ENCODE peak calls at places on chromosome 2, in four cellular contexts. One of them, this sample, is unnamed.

GRCh38 chr2:97669448-97669847 is at the start of gene C2orf92:
- ATAC-seq in activated CD8-positive, alpha-beta memory T cell treated with anti-CD3 and anti-CD28 coated beads, Interleukin-2, amount 10 ng/mL, durations not matched to agents 7 days and 5 days: no peak
- ATAC-seq in activated naive CD8-positive, alpha-beta T cell treated with anti-CD3 and anti-CD28 coated beads, Interleukin-2, amount 50 U/mL, for 24 hours: no peak
- ATAC-seq in T-cell: no peak
- ATAC-seq in this sample: peak

GRCh38 chr2:46494596-46494995 is 15.2 kb downstream of the TMEM247 start:
- ATAC-seq in activated naive CD8-positive, alpha-beta T cell treated with anti-CD3 and anti-CD28 coated beads, Interleukin-2, amount 50 U/mL, for 24 hours: no peak
- ATAC-seq in T-cell: no peak
- ATAC-seq in activated CD8-positive, alpha-beta memory T cell treated with anti-CD3 and anti-CD28 coated beads, Interleukin-2, amount 10 ng/mL, durations not matched to agents 7 days and 5 days: no peak
- ATAC-seq in this sample: no peak

GRCh38 chr2:31255911-31256571 is 22.1 kb downstream of the EHD3 start:
- ATAC-seq in T-cell: no peak
- ATAC-seq in activated naive CD8-positive, alpha-beta T cell treated with anti-CD3 and anti-CD28 coated beads, Interleukin-2, amount 50 U/mL, for 24 hours: peak
- ATAC-seq in activated CD8-positive, alpha-beta memory T cell treated with anti-CD3 and anti-CD28 coated beads, Interleukin-2, amount 10 ng/mL, durations not matched to agents 7 days and 5 days: no peak
- ATAC-seq in this sample: peak

GRCh38 chr2:207502799-207503198 is 27.0 kb upstream of the CREB1 start:
- ATAC-seq in activated naive CD8-positive, alpha-beta T cell treated with anti-CD3 and anti-CD28 coated beads, Interleukin-2, amount 50 U/mL, for 24 hours: no peak
- ATAC-seq in T-cell: no peak
- ATAC-seq in activated CD8-positive, alpha-beta memory T cell treated with anti-CD3 and anti-CD28 coated beads, Interleukin-2, amount 10 ng/mL, durations not matched to agents 7 days and 5 days: no peak
- ATAC-seq in this sample: peak

GRCh38 chr2:17661460-17661859 is 92.2 kb downstream of the SMC6 start:
- ATAC-seq in T-cell: no peak
- ATAC-seq in activated CD8-positive, alpha-beta memory T cell treated with anti-CD3 and anti-CD28 coated beads, Interleukin-2, amount 10 ng/mL, durations not matched to agents 7 days and 5 days: no peak
- ATAC-seq in activated naive CD8-positive, alpha-beta T cell treated with anti-CD3 and anti-CD28 coated beads, Interleukin-2, amount 50 U/mL, for 24 hours: no peak
- ATAC-seq in this sample: no peak

GRCh38 chr2:8324164-8324848 is 357.6 kb upstream of the ID2 start:
- ATAC-seq in activated CD8-positive, alpha-beta memory T cell treated with anti-CD3 and anti-CD28 coated beads, Interleukin-2, amount 10 ng/mL, durations not matched to agents 7 days and 5 days: peak
- ATAC-seq in activated naive CD8-positive, alpha-beta T cell treated with anti-CD3 and anti-CD28 coated beads, Interleukin-2, amount 50 U/mL, for 24 hours: peak
- ATAC-seq in T-cell: peak
- ATAC-seq in this sample: no peak

GRCh38 chr2:54543736-54544396 is 87.7 kb downstream of the SPTBN1 start:
- ATAC-seq in T-cell: no peak
- ATAC-seq in activated naive CD8-positive, alpha-beta T cell treated with anti-CD3 and anti-CD28 coated beads, Interleukin-2, amount 50 U/mL, for 24 hours: no peak
- ATAC-seq in activated CD8-positive, alpha-beta memory T cell treated with anti-CD3 and anti-CD28 coated beads, Interleukin-2, amount 10 ng/mL, durations not matched to agents 7 days and 5 days: no peak
- ATAC-seq in this sample: no peak

GRCh38 chr2:207865210-207865609 is 95.5 kb upstream of the FZD5 start:
- ATAC-seq in activated naive CD8-positive, alpha-beta T cell treated with anti-CD3 and anti-CD28 coated beads, Interleukin-2, amount 50 U/mL, for 24 hours: no peak
- ATAC-seq in activated CD8-positive, alpha-beta memory T cell treated with anti-CD3 and anti-CD28 coated beads, Interleukin-2, amount 10 ng/mL, durations not matched to agents 7 days and 5 days: no peak
- ATAC-seq in T-cell: no peak
- ATAC-seq in this sample: no peak

GRCh38 chr2:214069254-214069653 is 341.6 kb upstream of the VWC2L start:
- ATAC-seq in activated CD8-positive, alpha-beta memory T cell treated with anti-CD3 and anti-CD28 coated beads, Interleukin-2, amount 10 ng/mL, durations not matched to agents 7 days and 5 days: peak
- ATAC-seq in activated naive CD8-positive, alpha-beta T cell treated with anti-CD3 and anti-CD28 coated beads, Interleukin-2, amount 50 U/mL, for 24 hours: peak
- ATAC-seq in T-cell: no peak
- ATAC-seq in this sample: peak

GRCh38 chr2:85698880-85699254 is 4.7 kb downstream of the GNLY start:
- ATAC-seq in activated naive CD8-positive, alpha-beta T cell treated with anti-CD3 and anti-CD28 coated beads, Interleukin-2, amount 50 U/mL, for 24 hours: no peak
- ATAC-seq in T-cell: no peak
- ATAC-seq in activated CD8-positive, alpha-beta memory T cell treated with anti-CD3 and anti-CD28 coated beads, Interleukin-2, amount 10 ng/mL, durations not matched to agents 7 days and 5 days: no peak
- ATAC-seq in this sample: no peak

GRCh38 chr2:163157891-163158511 is 319.4 kb upstream of the KCNH7 start:
- ATAC-seq in activated CD8-positive, alpha-beta memory T cell treated with anti-CD3 and anti-CD28 coated beads, Interleukin-2, amount 10 ng/mL, durations not matched to agents 7 days and 5 days: no peak
- ATAC-seq in activated naive CD8-positive, alpha-beta T cell treated with anti-CD3 and anti-CD28 coated beads, Interleukin-2, amount 50 U/mL, for 24 hours: no peak
- ATAC-seq in T-cell: no peak
- ATAC-seq in this sample: no peak

GRCh38 chr2:71544919-71545571 is 91.7 kb downstream of the DYSF start:
- ATAC-seq in T-cell: no peak
- ATAC-seq in activated CD8-positive, alpha-beta memory T cell treated with anti-CD3 and anti-CD28 coated beads, Interleukin-2, amount 10 ng/mL, durations not matched to agents 7 days and 5 days: no peak
- ATAC-seq in activated naive CD8-positive, alpha-beta T cell treated with anti-CD3 and anti-CD28 coated beads, Interleukin-2, amount 50 U/mL, for 24 hours: no peak
- ATAC-seq in this sample: no peak

GRCh38 chr2:62485780-62486765 is 19.9 kb downstream of the TMEM17 start:
- ATAC-seq in activated naive CD8-positive, alpha-beta T cell treated with anti-CD3 and anti-CD28 coated beads, Interleukin-2, amount 50 U/mL, for 24 hours: no peak
- ATAC-seq in activated CD8-positive, alpha-beta memory T cell treated with anti-CD3 and anti-CD28 coated beads, Interleukin-2, amount 10 ng/mL, durations not matched to agents 7 days and 5 days: no peak
- ATAC-seq in T-cell: no peak
- ATAC-seq in this sample: no peak

GRCh38 chr2:121596221-121597080 is 52.8 kb downstream of the CLASP1 start:
- ATAC-seq in activated naive CD8-positive, alpha-beta T cell treated with anti-CD3 and anti-CD28 coated beads, Interleukin-2, amount 50 U/mL, for 24 hours: peak
- ATAC-seq in T-cell: peak
- ATAC-seq in activated CD8-positive, alpha-beta memory T cell treated with anti-CD3 and anti-CD28 coated beads, Interleukin-2, amount 10 ng/mL, durations not matched to agents 7 days and 5 days: peak
- ATAC-seq in this sample: peak

GRCh38 chr2:96530474-96531357 is 5.8 kb upstream of the ARID5A start:
- ATAC-seq in activated CD8-positive, alpha-beta memory T cell treated with anti-CD3 and anti-CD28 coated beads, Interleukin-2, amount 10 ng/mL, durations not matched to agents 7 days and 5 days: no peak
- ATAC-seq in T-cell: no peak
- ATAC-seq in activated naive CD8-positive, alpha-beta T cell treated with anti-CD3 and anti-CD28 coated beads, Interleukin-2, amount 50 U/mL, for 24 hours: no peak
- ATAC-seq in this sample: no peak

GRCh38 chr2:136612079-136612478 is 153.3 kb upstream of the THSD7B start:
- ATAC-seq in activated CD8-positive, alpha-beta memory T cell treated with anti-CD3 and anti-CD28 coated beads, Interleukin-2, amount 10 ng/mL, durations not matched to agents 7 days and 5 days: no peak
- ATAC-seq in T-cell: no peak
- ATAC-seq in activated naive CD8-positive, alpha-beta T cell treated with anti-CD3 and anti-CD28 coated beads, Interleukin-2, amount 50 U/mL, for 24 hours: no peak
- ATAC-seq in this sample: no peak

GRCh38 chr2:8653485-8653884 is 28.4 kb upstream of the ID2 start:
- ATAC-seq in activated CD8-positive, alpha-beta memory T cell treated with anti-CD3 and anti-CD28 coated beads, Interleukin-2, amount 10 ng/mL, durations not matched to agents 7 days and 5 days: no peak
- ATAC-seq in activated naive CD8-positive, alpha-beta T cell treated with anti-CD3 and anti-CD28 coated beads, Interleukin-2, amount 50 U/mL, for 24 hours: no peak
- ATAC-seq in T-cell: no peak
- ATAC-seq in this sample: peak

GRCh38 chr2:241638940-241639339 is 1.4 kb downstream of the ATG4B start:
- ATAC-seq in activated CD8-positive, alpha-beta memory T cell treated with anti-CD3 and anti-CD28 coated beads, Interleukin-2, amount 10 ng/mL, durations not matched to agents 7 days and 5 days: no peak
- ATAC-seq in activated naive CD8-positive, alpha-beta T cell treated with anti-CD3 and anti-CD28 coated beads, Interleukin-2, amount 50 U/mL, for 24 hours: no peak
- ATAC-seq in T-cell: no peak
- ATAC-seq in this sample: no peak

GRCh38 chr2:239945751-239946569 is 79.2 kb downstream of the NDUFA10 start:
- ATAC-seq in activated CD8-positive, alpha-beta memory T cell treated with anti-CD3 and anti-CD28 coated beads, Interleukin-2, amount 10 ng/mL, durations not matched to agents 7 days and 5 days: no peak
- ATAC-seq in T-cell: no peak
- ATAC-seq in activated naive CD8-positive, alpha-beta T cell treated with anti-CD3 and anti-CD28 coated beads, Interleukin-2, amount 50 U/mL, for 24 hours: no peak
- ATAC-seq in this sample: no peak

GRCh38 chr2:119465687-119466086 is 34.0 kb downstream of the TMEM37 start:
- ATAC-seq in activated naive CD8-positive, alpha-beta T cell treated with anti-CD3 and anti-CD28 coated beads, Interleukin-2, amount 50 U/mL, for 24 hours: no peak
- ATAC-seq in T-cell: no peak
- ATAC-seq in activated CD8-positive, alpha-beta memory T cell treated with anti-CD3 and anti-CD28 coated beads, Interleukin-2, amount 10 ng/mL, durations not matched to agents 7 days and 5 days: no peak
- ATAC-seq in this sample: no peak

GRCh38 chr2:143698888-143699570 is 569.8 kb downstream of the ARHGAP15 start:
- ATAC-seq in T-cell: no peak
- ATAC-seq in activated CD8-positive, alpha-beta memory T cell treated with anti-CD3 and anti-CD28 coated beads, Interleukin-2, amount 10 ng/mL, durations not matched to agents 7 days and 5 days: peak
- ATAC-seq in activated naive CD8-positive, alpha-beta T cell treated with anti-CD3 and anti-CD28 coated beads, Interleukin-2, amount 50 U/mL, for 24 hours: peak
- ATAC-seq in this sample: no peak

GRCh38 chr2:236769981-236770671 is 200.5 kb downstream of the ACKR3 start:
- ATAC-seq in T-cell: no peak
- ATAC-seq in activated CD8-positive, alpha-beta memory T cell treated with anti-CD3 and anti-CD28 coated beads, Interleukin-2, amount 10 ng/mL, durations not matched to agents 7 days and 5 days: no peak
- ATAC-seq in activated naive CD8-positive, alpha-beta T cell treated with anti-CD3 and anti-CD28 coated beads, Interleukin-2, amount 50 U/mL, for 24 hours: no peak
- ATAC-seq in this sample: no peak

GRCh38 chr2:57849843-57850242 is 196.8 kb upstream of the VRK2 start:
- ATAC-seq in activated CD8-positive, alpha-beta memory T cell treated with anti-CD3 and anti-CD28 coated beads, Interleukin-2, amount 10 ng/mL, durations not matched to agents 7 days and 5 days: no peak
- ATAC-seq in T-cell: no peak
- ATAC-seq in activated naive CD8-positive, alpha-beta T cell treated with anti-CD3 and anti-CD28 coated beads, Interleukin-2, amount 50 U/mL, for 24 hours: no peak
- ATAC-seq in this sample: no peak

GRCh38 chr2:187552959-187553681 is 1.1 kb downstream of the TFPI start:
- ATAC-seq in activated CD8-positive, alpha-beta memory T cell treated with anti-CD3 and anti-CD28 coated beads, Interleukin-2, amount 10 ng/mL, durations not matched to agents 7 days and 5 days: no peak
- ATAC-seq in activated naive CD8-positive, alpha-beta T cell treated with anti-CD3 and anti-CD28 coated beads, Interleukin-2, amount 50 U/mL, for 24 hours: peak
- ATAC-seq in T-cell: no peak
- ATAC-seq in this sample: no peak

GRCh38 chr2:238055841-238056240 is 5.0 kb upstream of the SCLY start:
- ATAC-seq in activated naive CD8-positive, alpha-beta T cell treated with anti-CD3 and anti-CD28 coated beads, Interleukin-2, amount 50 U/mL, for 24 hours: no peak
- ATAC-seq in activated CD8-positive, alpha-beta memory T cell treated with anti-CD3 and anti-CD28 coated beads, Interleukin-2, amount 10 ng/mL, durations not matched to agents 7 days and 5 days: no peak
- ATAC-seq in T-cell: no peak
- ATAC-seq in this sample: no peak

GRCh38 chr2:54545700-54546450 is 89.7 kb downstream of the SPTBN1 start:
- ATAC-seq in T-cell: no peak
- ATAC-seq in activated naive CD8-positive, alpha-beta T cell treated with anti-CD3 and anti-CD28 coated beads, Interleukin-2, amount 50 U/mL, for 24 hours: peak
- ATAC-seq in activated CD8-positive, alpha-beta memory T cell treated with anti-CD3 and anti-CD28 coated beads, Interleukin-2, amount 10 ng/mL, durations not matched to agents 7 days and 5 days: no peak
- ATAC-seq in this sample: no peak

GRCh38 chr2:55807900-55808299 is 114.3 kb upstream of the PNPT1 start:
- ATAC-seq in T-cell: no peak
- ATAC-seq in activated CD8-positive, alpha-beta memory T cell treated with anti-CD3 and anti-CD28 coated beads, Interleukin-2, amount 10 ng/mL, durations not matched to agents 7 days and 5 days: no peak
- ATAC-seq in activated naive CD8-positive, alpha-beta T cell treated with anti-CD3 and anti-CD28 coated beads, Interleukin-2, amount 50 U/mL, for 24 hours: no peak
- ATAC-seq in this sample: no peak

This sample was measured in stimulated activated memory B cell treated with anti-CD40 and anti-IgM and Interleukin-4, amounts not matched to agents 10 μg/mL and 1 μg/mL and 100 μg/mL, for 72 hours.